ENCODE peak calls at places on chromosomes 7 and 10, in ten cellular contexts. N is uterus; T is transverse colon; J is brain microvascular endothelial cell; R is WERI-Rb-1; W is fibroblast of lung; U is pancreas; X is CD8-positive, alpha-beta T cell; Y is BJ; Q is lung. C is an unnamed sample. For H3K36me3, the result is how much of the 10 kb centered on the place peaks cover.

GRCh38 chr7:7909376-7909775 is 59.2 kb upstream of the GLCCI1 start:
- DNase-seq in N (no peak), T (no peak), J (no peak), R (no peak), W (peak), U (no peak), X (no peak), Y (no peak), Q (no peak), C (no peak)

GRCh38 chr7:151141855-151142685 is 25.4 kb downstream of the GBX1 start:
- DNase-seq in N (peak), T (peak), J (no peak), R (no peak), W (no peak), U (no peak), X (no peak), Y (no peak), Q (no peak), C (no peak)

GRCh38 chr10:24944512-24945255 is 7.7 kb downstream of the PRTFDC1 start:
- DNase-seq in N (no peak), T (peak), J (peak), R (peak), W (peak), U (no peak), X (no peak), Y (no peak), Q (no peak), C (peak)

GRCh38 chr7:70693690-70694356 is 438.1 kb upstream of the GALNT17 start:
- DNase-seq in N (peak), T (peak), J (peak), R (peak), W (peak), U (peak), X (peak), Y (no peak), Q (peak), C (no peak)

GRCh38 chr7:13050703-13051102 is 363.3 kb downstream of the ARL4A start:
- DNase-seq in N (no peak), T (no peak), J (peak), R (no peak), W (peak), U (no peak), X (no peak), Y (peak), Q (no peak), C (peak)

GRCh38 chr10:943334-944033 is 12.0 kb upstream of the LARP4B start:
- DNase-seq in N (no peak), T (no peak), J (no peak), R (no peak), W (no peak), U (no peak), X (no peak), Y (no peak), Q (no peak), C (no peak)

GRCh38 chr10:6025683-6026225 is 36.4 kb downstream of the IL2RA start:
- DNase-seq in N (no peak), T (no peak), J (no peak), R (no peak), W (no peak), U (no peak), X (no peak), Y (no peak), Q (peak), C (no peak)

GRCh38 chr7:104943502-104944343 is 70.3 kb upstream of the KMT2E start:
- DNase-seq in N (peak), T (peak), J (peak), R (no peak), W (peak), U (peak), X (peak), Y (no peak), Q (peak), C (peak)

GRCh38 chr7:139658919-139659675 is 118.7 kb downstream of the HIPK2 start:
- DNase-seq in N (no peak), T (no peak), J (no peak), R (no peak), W (no peak), U (no peak), X (no peak), Y (no peak), Q (no peak), C (no peak)

GRCh38 chr7:1489336-1489735 is 14.9 kb downstream of the INTS1 start:
- DNase-seq in N (no peak), T (no peak), J (no peak), R (no peak), W (no peak), U (no peak), X (no peak), Y (no peak), Q (no peak), C (no peak)

GRCh38 chr10:30587522-30588031 is 42.0 kb downstream of the LYZL2 start:
- DNase-seq in N (no peak), T (peak), J (no peak), R (no peak), W (no peak), U (peak), X (no peak), Y (no peak), Q (peak), C (no peak)

GRCh38 chr7:11716185-11716584 is 115.8 kb downstream of the THSD7A start:
- DNase-seq in N (peak), T (peak), J (peak), R (no peak), W (peak), U (peak), X (no peak), Y (no peak), Q (no peak), C (peak)

GRCh38 chr10:16646474-16647059 is 124.9 kb upstream of the C1QL3 start:
- DNase-seq in N (no peak), T (no peak), J (no peak), R (no peak), W (peak), U (no peak), X (no peak), Y (no peak), Q (no peak), C (peak)

GRCh38 chr7:109879429-109879828 is 1211.5 kb upstream of the LRRN3 start:
- DNase-seq in N (no peak), T (no peak), J (no peak), R (no peak), W (no peak), U (no peak), X (no peak), Y (no peak), Q (no peak), C (no peak)

GRCh38 chr10:24820616-24821015 is 96.9 kb upstream of the ARHGAP21 start:
- DNase-seq in N (no peak), T (no peak), J (no peak), R (no peak), W (peak), U (no peak), X (no peak), Y (no peak), Q (no peak), C (peak)

GRCh38 chr10:124996127-124996853 is 54.4 kb downstream of the ZRANB1 start:
- DNase-seq in N (peak), T (no peak), J (no peak), R (no peak), W (no peak), U (no peak), X (no peak), Y (no peak), Q (peak), C (no peak)

GRCh38 chr10:124039432-124040086 is 53.8 kb downstream of the CHST15 start:
- DNase-seq in N (no peak), T (no peak), J (no peak), R (no peak), W (no peak), U (no peak), X (no peak), Y (no peak), Q (no peak), C (no peak)

GRCh38 chr7:78828317-78828716 is 625.1 kb downstream of the MAGI2 start:
- DNase-seq in N (no peak), T (no peak), J (no peak), R (no peak), W (no peak), U (no peak), X (no peak), Y (no peak), Q (no peak), C (no peak)

GRCh38 chr7:74625446-74625845 is 32.1 kb upstream of the GTF2I start:
- DNase-seq in N (no peak), T (no peak), J (peak), R (no peak), W (peak), U (no peak), X (no peak), Y (peak), Q (no peak), C (peak)

GRCh38 chr10:46247808-46248569 is 38.8 kb upstream of the ANTXRL start:
- DNase-seq in N (peak), T (no peak), J (no peak), R (no peak), W (no peak), U (peak), X (no peak), Y (no peak), Q (no peak), C (no peak)

GRCh38 chr10:36254191-36254590 is 612.1 kb upstream of the FZD8 start:
- DNase-seq in N (peak), T (peak), J (no peak), R (no peak), W (no peak), U (peak), X (no peak), Y (no peak), Q (peak), C (peak)

GRCh38 chr7:50567715-50568261 is 2.6 kb upstream of the DDC start:
- DNase-seq in N (no peak), T (no peak), J (no peak), R (no peak), W (no peak), U (no peak), X (no peak), Y (no peak), Q (no peak), C (no peak)

GRCh38 chr7:137373507-137373906 is 30.0 kb upstream of the PTN start:
- DNase-seq in N (no peak), T (no peak), J (no peak), R (no peak), W (peak), U (no peak), X (no peak), Y (no peak), Q (no peak), C (no peak)

GRCh38 chr10:111430070-111430469 is 353.2 kb downstream of the ADRA2A start:
- DNase-seq in N (no peak), T (no peak), J (no peak), R (no peak), W (no peak), U (no peak), X (no peak), Y (no peak), Q (no peak), C (no peak)

GRCh38 chr7:99579956-99580777 is 17.9 kb upstream of the TMEM225B start:
- DNase-seq in N (peak), T (peak), J (no peak), R (peak), W (peak), U (peak), X (peak), Y (no peak), Q (peak), C (peak)

GRCh38 chr10:70879244-70879643 is 9.1 kb downstream of the PCBD1 start:
- DNase-seq in N (no peak), T (no peak), J (no peak), R (no peak), W (peak), U (no peak), X (no peak), Y (no peak), Q (no peak), C (no peak)

GRCh38 chr7:27235387-27236052 is 7.1 kb upstream of the EVX1 start:
- DNase-seq in N (peak), T (peak), J (peak), R (peak), W (peak), U (peak), X (no peak), Y (no peak), Q (no peak), C (peak)

GRCh38 chr7:24786306-24786705 is 29.0 kb upstream of the GSDME start:
- DNase-seq in N (no peak), T (no peak), J (no peak), R (no peak), W (no peak), U (no peak), X (no peak), Y (no peak), Q (no peak), C (no peak)

GRCh38 chr10:124619195-124619594 is 125.0 kb downstream of the FAM53B start:
- DNase-seq in N (no peak), T (no peak), J (no peak), R (no peak), W (peak), U (no peak), X (no peak), Y (no peak), Q (peak), C (peak)

GRCh38 chr10:106577266-106577665 is 587.2 kb downstream of the SORCS1 start:
- DNase-seq in N (no peak), T (no peak), J (peak), R (no peak), W (peak), U (no peak), X (no peak), Y (no peak), Q (no peak), C (peak)

GRCh38 chr7:134184767-134185166 is 57.6 kb downstream of the LRGUK start:
- DNase-seq in N (no peak), T (no peak), J (peak), R (no peak), W (peak), U (no peak), X (no peak), Y (no peak), Q (no peak), C (peak)

GRCh38 chr10:42242135-42242805 is 396.1 kb downstream of the ZNF33B start:
- DNase-seq in N (no peak), T (no peak), J (no peak), R (no peak), W (peak), U (peak), X (no peak), Y (no peak), Q (no peak), C (no peak)

GRCh38 chr10:132588301-132589013 is 50.9 kb downstream of the INPP5A start:
- DNase-seq in N (no peak), T (no peak), J (peak), R (no peak), W (no peak), U (no peak), X (no peak), Y (no peak), Q (peak), C (no peak)

GRCh38 chr10:26801831-26802230 is 58.9 kb downstream of the ABI1 start:
- DNase-seq in N (no peak), T (no peak), J (no peak), R (no peak), W (no peak), U (no peak), X (no peak), Y (no peak), Q (no peak), C (no peak)

GRCh38 chr7:101562531-101563197 is 66.4 kb downstream of the MYL10 start:
- DNase-seq in N (peak), T (peak), J (no peak), R (no peak), W (no peak), U (peak), X (no peak), Y (no peak), Q (no peak), C (no peak)

DNA sequence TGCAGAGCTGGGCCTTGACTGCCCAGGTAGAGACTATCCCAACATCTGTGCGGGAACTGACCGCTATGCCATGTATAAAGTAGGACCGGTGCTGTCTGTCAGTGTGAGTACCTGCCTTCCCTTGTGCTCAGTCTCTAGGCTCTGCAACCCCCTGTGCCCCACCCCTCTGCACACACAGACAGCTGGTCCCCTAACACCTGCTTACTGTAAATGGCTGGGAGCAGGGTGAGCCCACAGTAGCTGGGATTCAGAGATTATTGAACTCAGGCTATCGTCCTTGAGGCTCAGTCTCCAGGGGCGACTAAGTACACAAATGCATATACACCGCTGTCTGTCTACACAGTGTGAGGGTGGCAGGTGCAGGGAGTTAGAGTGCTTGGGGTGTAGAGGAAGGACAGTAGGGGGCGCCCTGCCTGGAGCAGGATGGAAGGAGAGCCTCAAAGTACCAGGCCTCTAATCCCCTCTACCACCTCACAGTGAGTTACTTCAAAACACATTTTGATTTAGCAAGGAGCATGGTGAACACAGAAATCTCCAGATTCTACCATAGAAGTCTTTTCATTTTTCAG is 12.9 kb downstream of the UPP1 start:
- DNase-seq in N (no peak), T (no peak), J (no peak), R (peak), W (no peak), U (no peak), X (no peak), Y (no peak), Q (no peak), C (no peak)
- TF ChIP-seq CTCF in N (no peak), T (peak), J (peak), R (peak), W (peak), U (no peak), X (peak), Y (peak), Q (no peak), C (peak)

GRCh38 chr7:157265051-157265450 is 71.8 kb upstream of the DNAJB6 start:
- DNase-seq in N (no peak), T (no peak), J (no peak), R (no peak), W (no peak), U (peak), X (no peak), Y (no peak), Q (no peak), C (no peak)
- H3K36me3 ChIP-seq in N (under half), T (under half), J (under half), R (half or more), W (under half), U (under half), X (under half), Y (under half), Q (under half), C (under half)

GRCh38 chr7:155834486-155835048 is 22.3 kb upstream of the SHH start:
- DNase-seq in N (no peak), T (no peak), J (no peak), R (no peak), W (no peak), U (no peak), X (no peak), Y (no peak), Q (no peak), C (no peak)
- TF ChIP-seq CTCF in N (no peak), T (no peak), J (no peak), R (no peak), W (no peak), U (no peak), X (no peak), Y (no peak), Q (no peak), C (no peak)

DNA sequence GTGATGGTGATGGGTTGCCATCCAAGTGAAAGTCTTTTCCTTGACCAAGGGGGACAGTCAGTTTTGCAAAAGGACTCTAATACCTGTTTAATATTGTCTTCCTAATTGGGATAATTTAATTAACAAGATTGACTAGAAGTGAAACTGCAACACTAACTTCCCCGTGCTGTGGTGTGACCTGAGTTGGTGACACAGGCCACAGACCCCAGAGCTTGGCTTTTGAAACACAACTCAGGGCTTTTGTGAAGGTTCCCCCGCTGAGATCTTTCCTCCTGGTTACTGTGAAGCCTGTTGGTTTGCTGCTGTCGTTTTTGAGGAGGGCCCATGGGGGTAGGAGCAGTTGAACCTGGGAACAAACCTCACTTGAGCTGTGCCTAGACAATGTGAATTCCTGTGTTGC is 6.9 kb downstream of the PPIF start:
- DNase-seq in N (no peak), T (no peak), J (no peak), R (no peak), W (no peak), U (no peak), X (no peak), Y (no peak), Q (no peak), C (no peak)
- H3K36me3 ChIP-seq in N (under half), T (under half), J (half or more), R (half or more), W (under half), U (under half), X (under half), Y (under half), Q (under half), C (under half)